ENCODE peak calls at places on chromosomes 7 and 10, in nine cellular contexts. T is activated effector memory CD4-positive, alpha-beta T cell treated with anti-CD3 and anti-CD28 coated beads, Interleukin-2, amount 50 U/mL, for 16 hours; B is activated T-cell treated with anti-CD3 and anti-CD28 coated beads for 24 hours; A is iPS-NIHi11; L is substantia nigra; N is G401; E is T-helper 9 cell; G is T-helper 1 cell; Z is HEK293T. O is an unnamed sample.

GRCh38 chr10:49592726-49593563 is 17.2 kb upstream of the SLC18A3 start:
- DNase-seq in T (peak), B (peak), A (peak), L (no peak), N (peak), E (peak), G (no peak), Z (peak), O (peak)

GRCh38 chr7:131952365-131952764 is 395.9 kb upstream of the PODXL start:
- DNase-seq in T (no peak), B (no peak), A (no peak), L (no peak), N (no peak), E (no peak), G (no peak), Z (no peak), O (no peak)

GRCh38 chr10:61642692-61643091 is 20.0 kb upstream of the CABCOCO1 start:
- DNase-seq in T (no peak), B (no peak), A (no peak), L (no peak), N (no peak), E (no peak), G (no peak), Z (no peak), O (peak)

GRCh38 chr7:128024154-128024553 is 7.1 kb downstream of the LRRC4 start:
- DNase-seq in T (no peak), B (no peak), A (no peak), L (no peak), N (no peak), E (no peak), G (no peak), Z (no peak), O (no peak)

GRCh38 chr10:80599424-80599847 is 61.7 kb downstream of the SH2D4B start:
- DNase-seq in T (peak), B (peak), A (peak), L (peak), N (peak), E (no peak), G (no peak), Z (peak), O (peak)

GRCh38 chr7:45237788-45238461 is 80.3 kb downstream of the RAMP3 start:
- DNase-seq in T (no peak), B (no peak), A (no peak), L (no peak), N (no peak), E (no peak), G (no peak), Z (no peak), O (no peak)

GRCh38 chr7:157384301-157384700 is 47.5 kb downstream of the DNAJB6 start:
- DNase-seq in T (peak), B (no peak), A (no peak), L (no peak), N (no peak), E (no peak), G (no peak), Z (no peak), O (peak)

GRCh38 chr7:151683615-151684407 is 164.1 kb upstream of the RHEB start:
- DNase-seq in T (peak), B (no peak), A (no peak), L (no peak), N (no peak), E (no peak), G (no peak), Z (no peak), O (no peak)

O was measured in fibroblast of the aortic adventitia.